ENCODE peak calls at places on chromosomes 4 and X, in nine cellular contexts. P is uterus; R is stimulated activated CD4-positive, alpha-beta T cell treated with anti-CD3 and anti-CD28 coated beads, Interleukin-15, amount 100 ng/mL, for 24 hours; Y is GM10248; T is left ventricle myocardium inferior; O is spleen; H is D341Med; C is hypothalamus; U is activated CD4-positive, alpha-beta T cell treated with anti-CD3 and anti-CD28 coated beads for 4 hours. M is an unnamed sample.

GRCh38 chrX:154738013-154738738 is 12.7 kb downstream of the GAB3 start:
- DNase-seq in O (no peak), T (peak; percentile 62), P (peak; percentile 60), H (no peak), U (peak; percentile 32), Y (no peak), R (peak; percentile 33), C (no peak), M (no peak)

GRCh38 chr4:81499840-81500239 is 28.1 kb upstream of the RASGEF1B start:
- DNase-seq in R (no peak), U (no peak), O (no peak), H (peak; percentile 75), C (no peak), Y (no peak), P (no peak), T (no peak), M (no peak)

GRCh38 chrX:153672531-153673397 is 849 bp downstream of the PNCK start:
- DNase-seq in R (no peak), T (no peak), U (peak; percentile 31), H (no peak), C (no peak), O (peak; percentile 71), Y (no peak), P (no peak), M (peak; percentile 72)

GRCh38 chr4:142035556-142035955 is 399.2 kb downstream of the IL15 start:
- DNase-seq in C (no peak), P (no peak), U (no peak), O (no peak), T (no peak), Y (no peak), H (no peak), R (no peak), M (no peak)

GRCh38 chr4:156053174-156053573 is 99.5 kb upstream of the CTSO start:
- DNase-seq in U (no peak), H (no peak), O (no peak), T (no peak), P (no peak), C (no peak), Y (no peak), R (no peak), M (no peak)

GRCh38 chrX:154313147-154313546 is 17.6 kb downstream of the TKTL1 start:
- DNase-seq in T (no peak), C (no peak), Y (peak; percentile 34), H (no peak), P (no peak), R (peak; percentile 56), O (peak; percentile 28), U (no peak), M (no peak)

GRCh38 chr4:7394681-7395451 is 39.9 kb downstream of the PSAPL1 start:
- DNase-seq in P (peak; percentile 10), H (peak; percentile 72), O (peak; percentile 67), R (no peak), Y (no peak), T (no peak), U (no peak), C (no peak), M (no peak)

GRCh38 chr4:76023381-76023780 is at the start of gene CXCL10:
- DNase-seq in C (no peak), H (no peak), P (no peak), T (no peak), R (no peak), U (peak; percentile 13), O (no peak), Y (no peak), M (no peak)

GRCh38 chrX:110665636-110666035 is 130.0 kb downstream of the CHRDL1 start:
- DNase-seq in R (peak; percentile 23), Y (no peak), C (peak; percentile 0), P (no peak), T (peak; percentile 13), O (no peak), U (no peak), H (no peak), M (no peak)

GRCh38 chr4:8403173-8403753 is 37.3 kb downstream of the ACOX3 start:
- DNase-seq in T (peak; percentile 89), P (peak; percentile 88), U (peak; percentile 36), C (peak; percentile 62), H (peak; percentile 93), Y (peak; percentile 78), O (peak; percentile 91), R (peak; percentile 68), M (peak; percentile 93)

GRCh38 chrX:13506574-13506973 is 62.8 kb upstream of the EGFL6 start:
- DNase-seq in Y (peak; percentile 59), T (peak; percentile 15), H (peak; percentile 57), P (peak; percentile 45), O (peak; percentile 75), U (peak; percentile 38), C (no peak), R (peak; percentile 59), M (no peak)

GRCh38 chrX:20441123-20441522 is 174.4 kb upstream of the RPS6KA3 start:
- DNase-seq in P (no peak), Y (no peak), R (no peak), O (no peak), T (no peak), C (no peak), U (no peak), H (no peak), M (no peak)

GRCh38 chr4:160980091-160980490 is 1183.7 kb downstream of the FSTL5 start:
- DNase-seq in R (no peak), O (no peak), U (no peak), T (no peak), H (no peak), C (no peak), Y (no peak), P (no peak), M (no peak)

GRCh38 chrX:39157796-39158195 is 356.5 kb downstream of the MID1IP1 start:
- DNase-seq in O (no peak), U (no peak), Y (no peak), T (no peak), P (no peak), C (no peak), H (no peak), R (no peak), M (no peak)

GRCh38 chrX:81259008-81259713 is 57.3 kb downstream of the SH3BGRL start:
- DNase-seq in H (no peak), R (no peak), U (no peak), O (no peak), Y (no peak), P (no peak), C (no peak), T (no peak), M (no peak)

GRCh38 chr4:143270266-143270838 is 66.3 kb upstream of the GAB1 start:
- DNase-seq in Y (no peak), T (no peak), H (no peak), O (no peak), C (no peak), U (no peak), P (no peak), R (no peak), M (no peak)

M was measured in kidney.